ENCODE peak calls at places on chromosomes 12 and 14, in four cellular contexts. H, S, X and J are unnamed samples.

GRCh38 chr14:92963301-92964123 is 40.6 kb downstream of the CHGA start:
- DNase-seq in S (no peak), X (no peak), H (peak; percentile 42), J (peak; percentile 59)

GRCh38 chr12:89289720-89290119 is 62.6 kb downstream of the DUSP6 start:
- DNase-seq in X (no peak), S (no peak), H (no peak), J (no peak)

GRCh38 chr14:83172363-83172762 is 1638.7 kb upstream of the SEL1L start:
- DNase-seq in X (no peak), H (no peak), S (no peak), J (no peak)

GRCh38 chr14:78985668-78986073 is 815.5 kb downstream of the NRXN3 start:
- DNase-seq in X (no peak), S (no peak), H (no peak), J (no peak)

GRCh38 chr12:119593578-119594398 is at the start of gene TMEM233:
- DNase-seq in S (no peak), H (no peak), X (no peak), J (no peak)

GRCh38 chr14:34785223-34786006 is 71.0 kb upstream of the CFL2 start:
- DNase-seq in S (no peak), X (no peak), H (no peak), J (no peak)

GRCh38 chr12:59980491-59980890 is 384.7 kb downstream of the SLC16A7 start:
- DNase-seq in H (no peak), S (no peak), X (no peak), J (no peak)

GRCh38 chr14:56390859-56391258 is 188.7 kb upstream of the TMEM260 start:
- DNase-seq in X (no peak), H (no peak), S (no peak), J (no peak)

GRCh38 chr12:122090759-122091535 is 12.4 kb downstream of the MLXIP start:
- DNase-seq in S (peak; percentile 19), X (no peak), H (peak; percentile 55), J (no peak)
- H3K4me1 ChIP-seq in S (peaks cover 46% of the 10 kb centered on the region), X (peaks cover 67% of the 10 kb centered on the region), H (peaks cover 18% of the 10 kb centered on the region), J (peaks cover 91% of the 10 kb centered on the region)

GRCh38 chr14:54654600-54654999 is 87.7 kb downstream of the SAMD4A start:
- DNase-seq in S (no peak), H (no peak), X (no peak), J (no peak)
- H3K4me1 ChIP-seq in S (peaks cover 5% of the 10 kb centered on the region), H (peaks cover 6% of the 10 kb centered on the region), X (peaks cover 61% of the 10 kb centered on the region), J (peaks cover 47% of the 10 kb centered on the region)

DNA sequence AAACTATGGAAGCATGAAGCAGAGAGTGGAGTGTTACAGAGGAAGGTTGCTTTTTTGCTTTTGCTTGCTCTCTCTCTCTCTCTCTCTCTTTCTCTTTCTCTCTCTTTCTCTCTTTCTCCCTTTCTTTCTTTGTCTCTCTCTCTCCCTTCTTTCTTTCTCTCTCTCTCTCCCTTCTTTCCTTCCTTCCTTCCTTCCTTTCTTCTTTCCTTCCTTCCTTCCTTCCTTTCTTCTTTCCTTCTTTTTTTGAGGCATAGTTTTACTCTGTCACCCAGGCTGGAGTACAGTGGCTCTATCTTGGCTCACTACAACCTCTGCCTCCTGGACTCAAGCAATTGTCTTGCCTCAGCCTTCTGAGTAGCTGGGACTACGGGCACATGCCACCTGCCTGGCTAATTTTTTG is 7.6 kb downstream of the ARHGDIB start:
- DNase-seq in X (no peak), S (no peak), H (no peak), J (no peak)
- H3K4me1 ChIP-seq in X (peaks cover 22% of the 10 kb centered on the region), S (peaks cover 21% of the 10 kb centered on the region), H (no peaks in the 10 kb centered on the region), J (peaks cover 100% of the 10 kb centered on the region)

DNA sequence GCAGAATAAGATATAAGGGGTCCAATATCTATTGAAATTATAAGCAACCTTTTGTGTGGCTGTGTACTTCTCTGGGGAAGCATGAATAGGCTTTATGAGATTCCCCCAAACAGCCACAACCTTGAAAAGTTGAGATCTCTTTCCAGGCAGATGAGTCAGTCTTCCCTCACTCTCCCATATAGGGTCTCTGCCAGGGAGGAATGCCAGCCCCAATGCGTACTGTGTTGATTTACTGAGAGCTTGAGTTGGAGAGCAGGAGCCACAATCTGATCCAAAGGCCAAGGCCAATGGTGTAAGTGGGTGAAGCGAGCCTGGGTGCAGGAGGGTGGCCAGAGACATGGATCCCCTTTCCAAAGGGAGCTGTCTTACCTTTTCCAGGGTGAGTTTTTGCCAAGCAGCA is 88.1 kb downstream of the TBC1D30 start:
- DNase-seq in H (peak; percentile 47), X (no peak), S (no peak), J (no peak)
- H3K4me1 ChIP-seq in H (no peaks in the 10 kb centered on the region), X (no peaks in the 10 kb centered on the region), S (peaks cover 14% of the 10 kb centered on the region), J (no peaks in the 10 kb centered on the region)

DNA sequence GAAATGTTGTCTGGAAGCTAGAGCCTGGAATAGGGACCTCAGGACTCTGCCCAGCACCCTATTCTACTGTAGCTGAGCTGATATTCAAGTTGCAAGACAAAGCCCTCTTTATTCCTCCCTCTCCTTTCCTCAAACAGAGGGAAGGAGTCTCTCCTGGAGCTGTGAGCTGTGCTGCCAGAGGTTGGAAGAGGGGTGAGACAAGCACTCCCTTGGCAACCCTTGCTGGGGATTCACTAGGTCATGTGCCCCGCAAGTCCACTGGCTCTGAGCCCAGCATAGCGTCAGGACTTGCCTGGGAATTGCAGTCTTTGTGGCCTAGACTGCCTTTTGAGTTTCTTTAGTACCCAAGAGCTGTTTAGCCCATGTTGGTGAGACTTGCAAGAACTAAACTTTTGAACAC is 11.4 kb upstream of the ASCL1 start:
- DNase-seq in H (no peak), S (no peak), X (no peak), J (no peak)
- H3K4me1 ChIP-seq in H (no peaks in the 10 kb centered on the region), S (no peaks in the 10 kb centered on the region), X (no peaks in the 10 kb centered on the region), J (peaks cover 15% of the 10 kb centered on the region)

GRCh38 chr12:6458281-6459003 is 6.6 kb downstream of the TAPBPL start:
- DNase-seq in X (no peak), S (no peak), H (no peak), J (no peak)
- H3K4me1 ChIP-seq in X (no peaks in the 10 kb centered on the region), S (no peaks in the 10 kb centered on the region), H (no peaks in the 10 kb centered on the region), J (peaks cover 78% of the 10 kb centered on the region)

GRCh38 chr12:114671321-114671663 is 12.7 kb downstream of the TBX3 start:
- DNase-seq in S (no peak), X (no peak), H (no peak), J (no peak)
- H3K4me1 ChIP-seq in S (peaks cover 3% of the 10 kb centered on the region), X (peaks cover 20% of the 10 kb centered on the region), H (peaks cover 4% of the 10 kb centered on the region), J (peaks cover 6% of the 10 kb centered on the region)

GRCh38 chr14:76926521-76927251 is 100.5 kb downstream of the LRRC74A start:
- DNase-seq in S (no peak), H (peak; percentile 63), X (no peak), J (no peak)
- H3K4me1 ChIP-seq in S (no peaks in the 10 kb centered on the region), H (peaks cover 7% of the 10 kb centered on the region), X (peaks cover 42% of the 10 kb centered on the region), J (peaks cover 15% of the 10 kb centered on the region)